ENCODE peak calls at places on chromosomes 4 and X, in five cellular contexts. E is fibroblast of the aortic adventitia, O is hepatocyte, C is hippocampal formation, Y is T follicular helper cell. W is an unnamed sample.

GRCh38 chr4:158371158-158371557 is 150.5 kb upstream of the RXFP1 start:
- DNase-seq in E (peak), O (no peak), C (no peak), Y (no peak), W (no peak)

GRCh38 chr4:74039065-74039763 is 725 bp upstream of the CXCL3 start:
- DNase-seq in E (peak), O (no peak), C (no peak), Y (no peak), W (no peak)

GRCh38 chrX:129876734-129877395 is 29.1 kb upstream of the UTP14A start:
- DNase-seq in E (peak), O (peak), C (no peak), Y (no peak), W (no peak)

GRCh38 chr4:106140601-106141000 is 175.4 kb downstream of the TBCK start:
- DNase-seq in E (peak), O (no peak), C (no peak), Y (no peak), W (no peak)

GRCh38 chr4:66704243-66704642 is 841.1 kb downstream of the CENPC start:
- DNase-seq in E (no peak), O (no peak), C (no peak), Y (no peak), W (no peak)

GRCh38 chr4:161222889-161223288 is 940.9 kb downstream of the FSTL5 start:
- DNase-seq in E (no peak), O (no peak), C (no peak), Y (no peak), W (no peak)

GRCh38 chr4:14184265-14184664 is 556.7 kb upstream of the BOD1L1 start:
- DNase-seq in E (peak), O (no peak), C (no peak), Y (no peak), W (no peak)

GRCh38 chrX:68792083-68792482 is 36.7 kb upstream of the EFNB1 start:
- DNase-seq in E (no peak), O (no peak), C (no peak), Y (no peak), W (no peak)

GRCh38 chr4:78542373-78542772 is 9.2 kb upstream of the ANXA3 start:
- DNase-seq in E (peak), O (no peak), C (no peak), Y (no peak), W (no peak)

GRCh38 chr4:183637461-183637860 is 21.5 kb downstream of the RWDD4 start:
- DNase-seq in E (peak), O (no peak), C (no peak), Y (no peak), W (no peak)

GRCh38 chr4:54233697-54234496 is 4.8 kb downstream of the PDGFRA start:
- DNase-seq in E (peak), O (peak), C (peak), Y (peak), W (peak)

GRCh38 chrX:130085551-130085986 is 24.7 kb downstream of the ELF4 start:
- DNase-seq in E (no peak), O (no peak), C (no peak), Y (no peak), W (no peak)

GRCh38 chrX:113260474-113260873 is 419.8 kb upstream of the AMOT start:
- DNase-seq in E (no peak), O (no peak), C (no peak), Y (no peak), W (no peak)

GRCh38 chr4:48698029-48698901 is 81.8 kb downstream of the FRYL start:
- DNase-seq in E (peak), O (peak), C (no peak), Y (no peak), W (peak)

GRCh38 chrX:8955521-8955920 is 78.4 kb downstream of the FAM9B start:
- DNase-seq in E (no peak), O (no peak), C (no peak), Y (no peak), W (no peak)

GRCh38 chrX:72694170-72694569 is 19.9 kb downstream of the PHKA1 start:
- DNase-seq in E (no peak), O (no peak), C (no peak), Y (no peak), W (no peak)

GRCh38 chr4:119750771-119751170 is 122.2 kb upstream of the PDE5A start:
- DNase-seq in E (peak), O (no peak), C (no peak), Y (no peak), W (no peak)

GRCh38 chr4:142408003-142408441 is 438.1 kb downstream of the INPP4B start:
- DNase-seq in E (peak), O (no peak), C (no peak), Y (no peak), W (no peak)

GRCh38 chrX:83509246-83509801 is 1.2 kb downstream of the POU3F4 start:
- DNase-seq in E (no peak), O (no peak), C (no peak), Y (no peak), W (no peak)

GRCh38 chr4:149173241-149174013 is 642.2 kb downstream of the IQCM start:
- DNase-seq in E (no peak), O (no peak), C (no peak), Y (no peak), W (no peak)

GRCh38 chr4:87545052-87545451 is 15.9 kb upstream of the SPARCL1 start:
- DNase-seq in E (no peak), O (no peak), C (no peak), Y (no peak), W (no peak)

GRCh38 chr4:188603646-188604045 is 464.4 kb downstream of the TRIML1 start:
- DNase-seq in E (no peak), O (no peak), C (no peak), Y (no peak), W (no peak)

GRCh38 chr4:125321709-125322362 is 7.1 kb downstream of the FAT4 start:
- DNase-seq in E (peak), O (no peak), C (no peak), Y (no peak), W (no peak)

GRCh38 chr4:64781737-64782326 is 372.6 kb upstream of the TECRL start:
- DNase-seq in E (peak), O (peak), C (peak), Y (no peak), W (no peak)

GRCh38 chrX:67353651-67354370 is 190.0 kb upstream of the AR start:
- DNase-seq in E (no peak), O (no peak), C (no peak), Y (no peak), W (no peak)

GRCh38 chr4:152696764-152697250 is 17.0 kb upstream of the TMEM154 start:
- DNase-seq in E (peak), O (no peak), C (peak), Y (peak), W (no peak)

GRCh38 chrX:118632862-118633261 is 94.5 kb upstream of the IL13RA1 start:
- DNase-seq in E (no peak), O (no peak), C (no peak), Y (no peak), W (no peak)

GRCh38 chrX:9560219-9560618 is 95.4 kb downstream of the TBL1X start:
- DNase-seq in E (no peak), O (no peak), C (no peak), Y (no peak), W (no peak)

W was measured in amygdala.